ENCODE peak calls at places on chromosomes 7 and 10, in ten cellular contexts. Q is prostate gland, I is body of pancreas, X is H1, W is cardiac fibroblast, G is IMR-90, P is endothelial cell, U is tibial nerve, L is HCT116, C is psoas muscle. Z is an unnamed sample.
A peak's percentile ranks its signal among the peaks of the same experiment; 100 is the strongest.

GRCh38 chr7:41711283-41712064 is 8.6 kb upstream of the INHBA start:
- DNase-seq in Q (no peak), I (peak; percentile 24), X (no peak), W (no peak), G (peak; percentile 37), P (peak; percentile 51), U (no peak), L (no peak), C (no peak), Z (peak; percentile 70)

GRCh38 chr7:108348913-108349312 is 107.3 kb downstream of the NRCAM start:
- DNase-seq in Q (no peak), I (no peak), X (no peak), W (peak; percentile 95), G (peak; percentile 29), P (no peak), U (no peak), L (no peak), C (no peak), Z (no peak)

GRCh38 chr7:150875791-150876190 is 23.5 kb downstream of the AOC1 start:
- DNase-seq in Q (no peak), I (no peak), X (no peak), W (no peak), G (no peak), P (no peak), U (no peak), L (peak; percentile 16), C (no peak), Z (no peak)

GRCh38 chr7:10237306-10237705 is 736.4 kb upstream of the PHF14 start:
- DNase-seq in Q (no peak), I (peak; percentile 31), X (no peak), W (peak; percentile 13), G (no peak), P (no peak), U (no peak), L (peak; percentile 16), C (no peak), Z (no peak)

GRCh38 chr10:60377955-60378354 is 11.7 kb downstream of the ANK3 start:
- DNase-seq in Q (no peak), I (no peak), X (no peak), W (peak; percentile 60), G (peak; percentile 58), P (no peak), U (no peak), L (no peak), C (no peak), Z (no peak)

GRCh38 chr7:106101726-106102125 is 10.4 kb downstream of the SYPL1 start:
- DNase-seq in Q (no peak), I (no peak), X (no peak), W (no peak), G (peak; percentile 3), P (no peak), U (no peak), L (no peak), C (no peak), Z (no peak)

GRCh38 chr10:132883391-132883881 is 58.9 kb downstream of the CFAP46 start:
- DNase-seq in Q (no peak), I (no peak), X (no peak), W (no peak), G (peak; percentile 1), P (no peak), U (no peak), L (no peak), C (no peak), Z (no peak)

GRCh38 chr7:135998081-135998480 is 20.9 kb upstream of the MTPN start:
- DNase-seq in Q (no peak), I (no peak), X (no peak), W (no peak), G (no peak), P (no peak), U (no peak), L (no peak), C (no peak), Z (no peak)

GRCh38 chr10:29169021-29169420 is 119.8 kb upstream of the LYZL1 start:
- DNase-seq in Q (no peak), I (no peak), X (no peak), W (no peak), G (no peak), P (no peak), U (no peak), L (no peak), C (no peak), Z (no peak)

GRCh38 chr7:35652124-35652523 is 42.8 kb downstream of the HERPUD2 start:
- DNase-seq in Q (no peak), I (no peak), X (no peak), W (no peak), G (no peak), P (no peak), U (no peak), L (no peak), C (no peak), Z (no peak)

GRCh38 chr10:119113805-119114732 is 10.2 kb downstream of the DENND10 start:
- DNase-seq in Q (no peak), I (no peak), X (no peak), W (peak; percentile 98), G (peak; percentile 95), P (no peak), U (no peak), L (no peak), C (no peak), Z (no peak)

GRCh38 chr10:124238367-124238766 is 145.0 kb upstream of the CHST15 start:
- DNase-seq in Q (no peak), I (no peak), X (no peak), W (no peak), G (no peak), P (no peak), U (no peak), L (no peak), C (no peak), Z (no peak)

GRCh38 chr10:119370972-119371703 is 163.8 kb downstream of the GRK5 start:
- DNase-seq in Q (no peak), I (no peak), X (no peak), W (peak; percentile 89), G (peak; percentile 94), P (peak; percentile 34), U (peak; percentile 86), L (no peak), C (peak; percentile 81), Z (no peak)

GRCh38 chr7:17010637-17011300 is 129.0 kb upstream of the AGR3 start:
- DNase-seq in Q (no peak), I (no peak), X (no peak), W (no peak), G (no peak), P (no peak), U (no peak), L (no peak), C (no peak), Z (peak; percentile 17)

GRCh38 chr10:129624526-129624925 is 157.5 kb downstream of the MGMT start:
- DNase-seq in Q (no peak), I (no peak), X (no peak), W (no peak), G (no peak), P (no peak), U (no peak), L (no peak), C (no peak), Z (no peak)

GRCh38 chr7:53800746-53801145 is 741.4 kb upstream of the VSTM2A start:
- DNase-seq in Q (no peak), I (no peak), X (no peak), W (peak; percentile 2), G (no peak), P (no peak), U (no peak), L (no peak), C (no peak), Z (no peak)

GRCh38 chr7:27165089-27165654 is at the start of gene HOXA9:
- DNase-seq in Q (peak; percentile 96), I (no peak), X (no peak), W (no peak), G (peak; percentile 61), P (no peak), U (peak; percentile 92), L (peak; percentile 94), C (peak; percentile 78), Z (no peak)

GRCh38 chr10:96968682-96969423 is 136.8 kb downstream of the LCOR start:
- DNase-seq in Q (no peak), I (no peak), X (no peak), W (no peak), G (no peak), P (no peak), U (no peak), L (no peak), C (no peak), Z (no peak)

DNA sequence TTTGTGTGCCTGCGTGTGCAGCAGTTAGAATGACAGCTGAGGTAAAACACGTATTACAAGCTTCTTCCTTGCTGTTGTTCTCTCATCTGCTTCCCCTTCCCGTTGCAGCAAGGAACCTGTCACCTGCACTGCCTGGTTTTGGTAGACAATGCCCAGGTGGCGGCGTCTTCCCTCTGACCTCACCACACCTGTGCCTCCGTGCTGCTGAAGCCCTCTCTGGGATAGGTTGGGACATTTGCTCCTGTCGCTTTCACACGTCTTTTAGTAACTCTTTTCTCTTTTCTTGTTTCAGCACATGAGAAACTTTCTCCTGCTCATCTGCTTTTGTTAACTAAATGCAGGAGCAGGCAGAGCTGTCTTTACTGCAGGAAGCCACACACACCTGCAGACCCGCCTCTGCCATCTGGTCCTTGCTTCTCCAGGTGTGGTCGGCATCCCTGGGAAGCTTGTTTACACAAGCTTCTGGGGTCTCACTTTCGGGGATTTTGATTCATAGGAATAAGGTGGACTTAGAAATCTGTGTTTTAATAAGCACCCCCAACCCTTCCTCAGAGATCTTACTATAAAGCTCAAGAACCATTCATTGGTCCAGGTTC is 60.7 kb upstream of the EXOC6 start:
- DNase-seq in Q (no peak), I (no peak), X (no peak), W (no peak), G (no peak), P (no peak), U (no peak), L (no peak), C (no peak), Z (no peak)
- TF ChIP-seq CTCF in Q (no peak), I (no peak), X (no peak), W (no peak), G (no peak), P (no peak), U (no peak), L (no peak), C (no peak), Z (no peak)

GRCh38 chr10:287814-288213 is 152.6 kb downstream of the ZMYND11 start:
- DNase-seq in Q (no peak), I (no peak), X (no peak), W (peak; percentile 10), G (no peak), P (peak; percentile 33), U (no peak), L (peak; percentile 53), C (no peak), Z (no peak)
- TF ChIP-seq CTCF in Q (no peak), I (no peak), X (peak; percentile 27), W (peak; percentile 26), G (peak; percentile 31), P (peak; percentile 53), U (no peak), L (peak; percentile 36), C (peak; percentile 12), Z (peak; percentile 32)

GRCh38 chr7:1348096-1348835 is 111.0 kb downstream of the MICALL2 start:
- DNase-seq in Q (no peak), I (no peak), X (no peak), W (no peak), G (no peak), P (no peak), U (no peak), L (no peak), C (no peak), Z (no peak)
- TF ChIP-seq CTCF in Q (no peak), I (no peak), X (no peak), W (no peak), G (no peak), P (no peak), U (no peak), L (no peak), C (no peak), Z (no peak)

GRCh38 chr7:94559972-94560371 is 50.4 kb downstream of the CASD1 start:
- DNase-seq in Q (no peak), I (no peak), X (no peak), W (no peak), G (no peak), P (no peak), U (no peak), L (no peak), C (no peak), Z (no peak)
- TF ChIP-seq CTCF in Q (no peak), I (no peak), X (no peak), W (no peak), G (no peak), P (no peak), U (no peak), L (no peak), C (no peak), Z (no peak)